ENCODE peak calls at places on chromosomes 12 and 14, in four cellular contexts. F is psoas muscle, S is foreskin fibroblast, Q is lung. G is an unnamed sample.

GRCh38 chr12:109527489-109528123 is 45.7 kb downstream of the MMAB start:
- DNase-seq in F (no peak), Q (no peak), S (no peak), G (no peak)

GRCh38 chr14:105888151-105888550 is 361.8 kb downstream of the TMEM121 start:
- DNase-seq in S (no peak), Q (no peak), F (no peak), G (peak)

GRCh38 chr14:21107360-21107781 is 6.5 kb downstream of the TMEM253 start:
- DNase-seq in Q (no peak), F (no peak), S (peak), G (no peak)

GRCh38 chr12:132850291-132850690 is 21.6 kb upstream of the GOLGA3 start:
- DNase-seq in Q (no peak), S (no peak), F (no peak), G (no peak)

GRCh38 chr12:131096681-131097181 is 143.0 kb downstream of the ADGRD1 start:
- DNase-seq in S (no peak), Q (no peak), F (peak), G (no peak)

GRCh38 chr14:70773182-70773862 is 36.0 kb downstream of the MAP3K9 start:
- DNase-seq in S (no peak), F (no peak), Q (no peak), G (no peak)

GRCh38 chr12:58028294-58028693 is 86.9 kb downstream of the ATP23 start:
- DNase-seq in Q (no peak), S (no peak), F (no peak), G (no peak)

GRCh38 chr14:101950100-101950499 is 14.3 kb upstream of the DYNC1H1 start:
- DNase-seq in Q (no peak), F (no peak), S (no peak), G (no peak)

GRCh38 chr12:42982828-42983227 is 393.3 kb upstream of the PRICKLE1 start:
- DNase-seq in F (no peak), S (no peak), Q (no peak), G (no peak)

GRCh38 chr14:56524971-56525677 is 54.5 kb upstream of the TMEM260 start:
- DNase-seq in Q (no peak), S (no peak), F (no peak), G (no peak)

GRCh38 chr12:132632521-132633228 is 14.1 kb downstream of the P2RX2 start:
- DNase-seq in F (no peak), S (no peak), Q (no peak), G (no peak)

GRCh38 chr12:50634379-50634778 is 129.5 kb upstream of the ATF1 start:
- DNase-seq in F (no peak), S (no peak), Q (no peak), G (no peak)
- TF ChIP-seq CTCF in F (no peak), S (no peak), Q (no peak), G (no peak)

GRCh38 chr14:54564799-54565235 is 2.1 kb upstream of the SAMD4A start:
- DNase-seq in F (no peak), Q (no peak), S (peak), G (no peak)

GRCh38 chr14:54564071-54564798 is 2.7 kb upstream of the SAMD4A start:
- DNase-seq in Q (no peak), F (no peak), S (peak), G (peak)

GRCh38 chr14:54566410-54567223 is at the start of gene SAMD4A:
- DNase-seq in F (peak), S (peak), Q (peak), G (peak)

GRCh38 chr14:54566152-54566409 is 847 bp upstream of the SAMD4A start:
- DNase-seq in Q (no peak), F (no peak), S (no peak), G (no peak)

DNA sequence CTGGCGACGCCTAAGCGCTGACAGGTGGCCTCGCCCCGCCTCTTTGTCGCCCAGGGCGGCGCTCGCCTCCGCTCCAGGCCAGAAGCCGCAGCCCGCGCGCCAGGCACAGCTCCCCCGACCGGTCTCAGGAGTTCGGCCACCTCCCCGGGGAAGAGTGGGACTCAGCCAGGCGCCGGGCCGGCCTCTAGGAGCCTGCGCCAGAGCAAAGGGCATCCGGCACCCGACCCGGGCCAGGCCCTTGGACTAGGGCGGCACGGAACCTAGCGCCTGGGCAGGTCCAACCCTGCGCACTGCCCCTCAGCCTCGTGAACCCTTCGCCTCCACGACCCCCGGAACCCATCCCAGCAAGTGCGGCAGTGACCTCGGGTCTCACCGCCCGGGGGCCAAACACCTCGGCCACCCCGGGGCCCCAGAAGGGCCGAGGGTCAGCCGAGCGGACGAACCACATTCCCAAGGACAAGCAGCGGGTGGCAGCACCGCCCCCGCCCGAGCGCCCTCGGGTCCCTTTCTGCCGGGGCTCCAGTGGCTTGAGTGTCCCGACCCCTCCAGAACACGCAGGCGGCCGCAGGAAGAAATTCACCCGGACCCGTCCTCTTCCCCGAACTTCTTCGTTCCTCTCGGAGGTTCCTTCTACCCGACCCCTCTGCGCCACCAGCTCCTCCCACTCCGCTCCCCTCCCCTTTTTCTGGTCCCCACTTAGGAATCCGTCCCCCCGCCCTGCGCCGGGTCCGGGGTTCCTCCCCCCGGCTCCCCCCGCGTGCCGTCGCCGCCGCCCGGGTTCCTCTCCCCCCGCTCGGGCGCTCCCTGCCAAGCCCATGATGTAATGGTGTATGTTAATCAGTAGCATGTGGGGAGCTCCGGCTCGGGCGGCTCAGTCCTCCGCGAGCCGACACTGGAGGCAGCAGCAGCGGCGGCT is 1.4 kb upstream of the SAMD4A start:
- DNase-seq in F (peak), S (peak), Q (peak), G (peak)
- TF ChIP-seq CTCF in F (peak), S (no peak), Q (no peak), G (no peak)

GRCh38 chr12:3523058-3523457 is 32.1 kb downstream of the PRMT8 start:
- DNase-seq in S (peak), F (no peak), Q (no peak), G (no peak)
- TF ChIP-seq CTCF in S (no peak), F (no peak), Q (no peak), G (no peak)

DNA sequence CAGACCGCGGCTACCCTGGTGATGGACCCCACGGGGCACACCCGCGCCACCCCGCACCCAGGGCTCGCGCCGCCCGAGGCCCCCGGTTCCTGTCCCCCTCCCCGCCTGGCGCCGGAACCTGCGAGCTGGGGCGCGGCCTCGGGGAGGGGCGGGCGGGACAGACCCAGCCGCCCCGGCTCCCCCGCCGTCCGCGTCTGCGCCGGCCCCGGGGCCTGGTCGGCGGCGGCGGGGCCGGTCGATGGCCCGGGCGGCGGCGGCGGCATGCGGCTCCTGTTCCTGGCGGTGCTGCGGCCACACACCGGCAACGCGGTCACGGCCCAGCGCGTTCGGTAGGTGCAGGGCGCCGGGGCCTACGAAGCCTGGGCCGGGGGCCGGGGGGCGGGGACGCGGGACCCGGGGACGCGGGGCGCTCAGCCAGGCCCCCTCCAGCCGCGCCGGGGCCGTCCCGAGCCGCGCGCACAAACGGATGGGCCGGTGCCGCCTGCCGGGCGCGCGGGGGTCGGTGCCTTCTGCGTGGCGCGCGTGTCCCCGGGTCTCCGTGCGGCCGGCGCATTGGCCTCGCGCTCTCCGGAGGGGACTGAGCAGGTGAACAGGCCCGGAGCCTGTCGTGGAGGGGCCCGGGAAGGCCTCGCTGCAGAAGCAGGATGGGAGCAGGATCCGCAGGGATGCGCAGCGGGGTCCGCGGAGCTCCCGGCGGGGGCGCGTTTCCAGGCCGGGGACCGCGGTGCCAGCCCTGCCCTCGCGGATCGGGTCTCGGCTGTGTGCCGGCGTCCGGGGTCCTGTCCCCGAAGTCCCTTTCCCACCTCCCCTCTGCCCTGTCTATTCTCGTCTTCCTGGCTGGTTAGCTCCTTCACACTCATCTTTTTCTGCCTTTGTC is at the start of gene GLT1D1:
- DNase-seq in F (no peak), S (no peak), Q (no peak), G (peak)
- TF ChIP-seq CTCF in F (no peak), S (no peak), Q (no peak), G (no peak)

GRCh38 chr14:64447890-64448667 is 17.2 kb upstream of the AKAP5 start:
- DNase-seq in F (no peak), Q (no peak), S (no peak), G (no peak)
- TF ChIP-seq CTCF in F (no peak), Q (no peak), S (no peak), G (no peak)

GRCh38 chr12:47740536-47741339 is 15.4 kb upstream of the ENDOU start:
- DNase-seq in S (no peak), F (no peak), Q (no peak), G (peak)

GRCh38 chr12:47741340-47741703 is 16.0 kb upstream of the ENDOU start:
- DNase-seq in Q (peak), F (peak), S (peak), G (no peak)

GRCh38 chr12:47739297-47739696 is 14.0 kb upstream of the ENDOU start:
- DNase-seq in F (no peak), Q (no peak), S (no peak), G (no peak)

GRCh38 chr12:47737936-47738335 is 12.6 kb upstream of the ENDOU start:
- DNase-seq in S (no peak), F (no peak), Q (no peak), G (no peak)

DNA sequence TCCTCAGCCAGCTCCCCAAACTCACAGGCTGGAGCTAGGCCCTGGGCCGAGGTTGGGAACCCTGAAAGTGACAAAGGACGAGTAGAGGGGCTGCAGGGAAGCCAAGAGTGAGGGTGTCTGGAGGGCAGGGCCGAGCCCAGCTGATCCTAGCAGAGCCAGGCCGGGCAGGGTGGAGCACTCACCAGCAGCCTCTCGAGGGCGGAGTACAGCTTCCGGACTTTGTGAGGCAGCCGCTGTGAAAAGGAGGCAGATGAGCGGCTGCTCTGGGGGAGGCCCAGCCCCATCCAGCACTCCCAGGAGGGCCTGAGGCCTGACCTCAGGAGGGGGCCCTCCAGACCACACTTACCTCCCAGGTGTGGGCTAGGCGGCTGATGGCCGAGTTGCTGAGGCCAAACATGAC is 14.7 kb upstream of the ENDOU start:
- DNase-seq in S (no peak), Q (no peak), F (peak), G (peak)
- TF ChIP-seq CTCF in S (no peak), Q (no peak), F (no peak), G (no peak)

GRCh38 chr12:54166543-54167499 is 22.0 kb downstream of the SMUG1 start:
- DNase-seq in F (no peak), S (no peak), Q (no peak), G (no peak)

GRCh38 chr12:54167500-54167896 is 21.3 kb downstream of the SMUG1 start:
- DNase-seq in Q (no peak), S (no peak), F (no peak), G (no peak)

GRCh38 chr12:54173066-54173726 is 15.6 kb downstream of the SMUG1 start:
- DNase-seq in Q (no peak), S (peak), F (peak), G (peak)

GRCh38 chr12:54172102-54172630 is 16.6 kb downstream of the SMUG1 start:
- DNase-seq in F (no peak), Q (no peak), S (no peak), G (no peak)

GRCh38 chr12:54169036-54169435 is 19.7 kb downstream of the SMUG1 start:
- DNase-seq in S (no peak), Q (no peak), F (no peak), G (no peak)
- TF ChIP-seq CTCF in S (no peak), Q (no peak), F (no peak), G (no peak)

GRCh38 chr14:64465208-64465821 is at the start of gene AKAP5:
- DNase-seq in S (peak), F (peak), Q (peak), G (peak)
- TF ChIP-seq CTCF in S (no peak), F (no peak), Q (no peak), G (peak)

GRCh38 chr12:49631336-49631907 is 8.1 kb downstream of the PRPF40B start:
- DNase-seq in F (no peak), S (no peak), Q (no peak), G (no peak)
- TF ChIP-seq CTCF in F (no peak), S (no peak), Q (no peak), G (no peak)